ENCODE peak calls at places on chromosomes 11 and 22, in ten cellular contexts. W, C, S, A, N, M, H, R, Q and U are unnamed samples.

GRCh38 chr22:47386812-47387510 is 624.5 kb downstream of the TBC1D22A start:
- DNase-seq in W (no peak), C (no peak), S (no peak), A (no peak), N (no peak), M (no peak), H (no peak), R (no peak), Q (no peak), U (no peak)

GRCh38 chr22:33213383-33214075 is 155.3 kb upstream of the SYN3 start:
- DNase-seq in W (no peak), C (no peak), S (no peak), A (no peak), N (no peak), M (no peak), H (no peak), R (no peak), Q (no peak), U (no peak)

GRCh38 chr11:36292311-36292722 is 3.1 kb upstream of the COMMD9 start:
- DNase-seq in W (peak; percentile 35), C (no peak), S (peak; percentile 67), A (no peak), N (no peak), M (peak; percentile 62), H (no peak), R (no peak), Q (no peak), U (peak; percentile 47)

GRCh38 chr11:76806131-76806530 is 23.0 kb downstream of the TSKU start:
- DNase-seq in W (no peak), C (no peak), S (no peak), A (no peak), N (no peak), M (no peak), H (no peak), R (peak; percentile 15), Q (no peak), U (no peak)

GRCh38 chr11:21415566-21415965 is 746.2 kb downstream of the NELL1 start:
- DNase-seq in W (no peak), C (no peak), S (no peak), A (no peak), N (no peak), M (no peak), H (no peak), R (no peak), Q (no peak), U (peak; percentile 3)

GRCh38 chr11:86577663-86578636 is 94.5 kb downstream of the ME3 start:
- DNase-seq in W (peak; percentile 86), C (peak; percentile 84), S (peak; percentile 88), A (peak; percentile 44), N (peak; percentile 15), M (no peak), H (no peak), R (peak; percentile 36), Q (peak; percentile 75), U (no peak)

GRCh38 chr11:106621479-106621878 is 396.8 kb downstream of the GUCY1A2 start:
- DNase-seq in W (no peak), C (no peak), S (no peak), A (no peak), N (no peak), M (no peak), H (no peak), R (no peak), Q (no peak), U (no peak)

GRCh38 chr11:27296406-27296994 is 66.5 kb downstream of the CCDC34 start:
- DNase-seq in W (peak; percentile 72), C (no peak), S (peak; percentile 74), A (no peak), N (peak; percentile 45), M (peak; percentile 80), H (peak; percentile 26), R (no peak), Q (no peak), U (peak; percentile 62)

DNA sequence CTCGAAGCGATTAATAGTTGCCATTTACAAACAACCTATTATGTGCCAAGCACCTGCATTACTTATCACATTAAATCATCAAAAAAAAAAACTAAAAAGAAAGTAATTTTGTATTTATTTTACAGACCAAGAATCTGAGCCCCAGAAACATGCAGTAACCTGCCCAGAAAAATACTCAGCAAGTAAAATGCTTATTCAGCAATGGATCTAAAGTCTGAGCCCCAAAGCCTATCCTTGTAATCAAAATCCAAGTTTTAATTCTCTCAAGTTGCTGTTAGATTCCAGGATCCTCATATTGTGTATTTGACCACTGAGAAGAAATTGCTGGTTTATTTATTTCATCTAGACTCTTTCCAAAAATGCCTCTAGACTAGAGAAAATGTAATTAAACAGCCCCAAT is 783.3 kb upstream of the API5 start:
- DNase-seq in W (no peak), C (no peak), S (no peak), A (no peak), N (no peak), M (no peak), H (no peak), R (no peak), Q (no peak), U (no peak)
- H3K4me1 ChIP-seq in W (no peaks in the 10 kb centered on the region), C (no peaks in the 10 kb centered on the region), S (no peaks in the 10 kb centered on the region), A (no peaks in the 10 kb centered on the region), N (no peaks in the 10 kb centered on the region), M (no peaks in the 10 kb centered on the region), H (peaks cover 3% of the 10 kb centered on the region), R (no peaks in the 10 kb centered on the region), Q (no peaks in the 10 kb centered on the region), U (peaks cover 21% of the 10 kb centered on the region)

GRCh38 chr22:37566329-37566837 is 6.1 kb downstream of the CDC42EP1 start:
- DNase-seq in W (no peak), C (peak; percentile 79), S (no peak), A (no peak), N (no peak), M (no peak), H (no peak), R (no peak), Q (no peak), U (no peak)

GRCh38 chr22:37568448-37569008 is 8.2 kb downstream of the CDC42EP1 start:
- DNase-seq in W (no peak), C (peak; percentile 67), S (no peak), A (no peak), N (no peak), M (no peak), H (no peak), R (no peak), Q (no peak), U (no peak)

GRCh38 chr22:37566903-37567798 is 6.9 kb downstream of the CDC42EP1 start:
- DNase-seq in W (peak; percentile 68), C (peak; percentile 94), S (peak; percentile 93), A (peak; percentile 67), N (peak; percentile 90), M (peak; percentile 90), H (peak; percentile 58), R (peak; percentile 92), Q (peak; percentile 79), U (peak; percentile 88)

GRCh38 chr22:37569009-37569920 is 9.0 kb downstream of the CDC42EP1 start:
- DNase-seq in W (no peak), C (peak; percentile 90), S (no peak), A (no peak), N (no peak), M (peak; percentile 96), H (no peak), R (no peak), Q (peak; percentile 24), U (no peak)

DNA sequence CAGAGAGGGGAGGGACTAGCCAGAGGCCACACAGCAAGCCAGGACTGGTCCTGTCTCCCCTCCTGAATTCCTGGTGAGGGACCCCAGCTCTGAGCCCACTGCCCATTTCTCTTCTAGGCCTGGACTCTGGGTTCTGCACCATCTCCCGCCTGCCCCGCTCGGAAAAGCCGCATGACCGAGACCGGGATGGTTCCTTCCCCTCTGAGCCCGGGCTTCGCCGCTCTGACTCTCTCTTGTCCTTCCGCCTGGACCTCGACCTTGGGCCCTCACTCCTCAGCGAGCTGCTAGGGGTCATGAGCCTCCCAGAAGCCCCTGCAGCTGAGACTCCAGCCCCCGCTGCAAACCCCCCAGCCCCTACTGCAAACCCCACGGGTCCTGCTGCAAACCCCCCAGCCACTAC is 7.7 kb downstream of the CDC42EP1 start:
- DNase-seq in W (no peak), C (no peak), S (no peak), A (no peak), N (no peak), M (no peak), H (no peak), R (no peak), Q (no peak), U (no peak)
- H3K4me1 ChIP-seq in W (peaks cover 55% of the 10 kb centered on the region), C (peaks cover 77% of the 10 kb centered on the region), S (peaks cover 42% of the 10 kb centered on the region), A (peaks cover 87% of the 10 kb centered on the region), N (peaks cover 18% of the 10 kb centered on the region), M (peaks cover 1% of the 10 kb centered on the region), H (peaks cover 31% of the 10 kb centered on the region), R (peaks cover 25% of the 10 kb centered on the region), Q (peaks cover 9% of the 10 kb centered on the region), U (no peaks in the 10 kb centered on the region)

GRCh38 chr22:23787910-23788309 is 1.1 kb downstream of the SMARCB1 start:
- DNase-seq in W (no peak), C (peak; percentile 22), S (no peak), A (no peak), N (no peak), M (no peak), H (no peak), R (no peak), Q (no peak), U (peak; percentile 1)

GRCh38 chr22:23790819-23791736 is 4.3 kb downstream of the SMARCB1 start:
- DNase-seq in W (no peak), C (peak; percentile 34), S (no peak), A (peak; percentile 57), N (no peak), M (no peak), H (no peak), R (no peak), Q (peak; percentile 73), U (no peak)

GRCh38 chr22:23787600-23787896 is 782 bp downstream of the SMARCB1 start:
- DNase-seq in W (peak; percentile 15), C (no peak), S (no peak), A (no peak), N (no peak), M (no peak), H (no peak), R (no peak), Q (no peak), U (no peak)

GRCh38 chr22:23789638-23790037 is 2.9 kb downstream of the SMARCB1 start:
- DNase-seq in W (no peak), C (no peak), S (no peak), A (no peak), N (no peak), M (no peak), H (no peak), R (no peak), Q (no peak), U (no peak)

DNA sequence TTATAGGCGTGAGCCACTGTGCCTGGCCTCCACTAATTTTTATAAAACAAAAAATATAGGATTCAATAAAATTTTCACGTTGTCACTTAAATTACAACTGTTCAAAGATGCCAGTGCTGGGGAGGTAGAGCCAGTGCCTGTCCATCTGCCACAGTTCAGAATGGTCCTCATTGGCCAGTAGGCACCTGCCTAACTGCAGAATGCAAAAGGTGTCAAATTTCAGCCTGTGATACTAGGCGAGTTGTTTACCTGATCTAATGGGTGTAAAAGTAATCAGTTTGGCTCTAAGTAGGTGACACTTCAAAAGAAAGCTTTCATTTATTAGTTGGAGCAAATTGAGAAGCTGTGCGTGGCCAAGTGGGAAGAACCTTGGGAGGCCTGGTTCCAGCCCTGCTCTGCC is 2.4 kb downstream of the SMARCB1 start:
- DNase-seq in W (no peak), C (no peak), S (no peak), A (no peak), N (no peak), M (no peak), H (no peak), R (no peak), Q (no peak), U (peak; percentile 18)
- H3K4me1 ChIP-seq in W (peaks cover 20% of the 10 kb centered on the region), C (peaks cover 21% of the 10 kb centered on the region), S (peaks cover 14% of the 10 kb centered on the region), A (peaks cover 61% of the 10 kb centered on the region), N (peaks cover 6% of the 10 kb centered on the region), M (peaks cover 3% of the 10 kb centered on the region), H (no peaks in the 10 kb centered on the region), R (peaks cover 5% of the 10 kb centered on the region), Q (peaks cover 8% of the 10 kb centered on the region), U (peaks cover 24% of the 10 kb centered on the region)

DNA sequence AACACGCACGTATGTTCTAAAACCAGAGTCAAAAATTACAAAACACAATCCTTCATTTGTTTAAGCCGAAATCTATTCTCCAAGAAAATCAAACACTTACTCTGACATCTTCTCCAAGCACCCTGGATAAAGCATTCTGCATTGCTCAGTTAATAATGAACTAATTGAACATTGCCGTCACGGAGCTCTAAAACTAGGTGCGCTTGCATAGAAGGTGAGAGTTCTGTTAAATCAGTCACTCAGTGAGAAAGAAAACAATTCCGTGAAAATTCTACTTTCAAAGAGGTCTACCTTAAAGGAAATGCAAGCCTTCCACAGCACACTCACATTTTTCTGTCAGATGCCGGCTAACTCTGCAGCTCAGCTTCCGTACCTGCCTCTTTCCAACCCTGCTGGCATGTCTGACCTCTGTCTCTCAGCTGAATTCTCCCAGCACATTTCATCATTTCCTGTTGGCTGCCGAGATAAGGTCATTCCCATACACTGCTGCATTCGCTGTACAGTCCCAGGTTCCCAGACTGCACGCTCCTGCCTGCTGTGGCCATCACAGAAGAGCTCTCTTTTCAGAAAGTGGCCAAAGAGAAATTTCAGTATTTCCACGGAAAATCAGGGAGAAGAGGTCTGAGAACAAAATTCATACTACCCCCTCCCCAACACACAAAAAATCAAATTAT is 55.3 kb downstream of the PACSIN2 start:
- DNase-seq in W (peak; percentile 79), C (no peak), S (no peak), A (no peak), N (peak; percentile 61), M (peak; percentile 94), H (no peak), R (peak; percentile 51), Q (peak; percentile 66), U (no peak)
- H3K4me1 ChIP-seq in W (peaks cover 59% of the 10 kb centered on the region), C (peaks cover 45% of the 10 kb centered on the region), S (peaks cover 19% of the 10 kb centered on the region), A (peaks cover 71% of the 10 kb centered on the region), N (peaks cover 37% of the 10 kb centered on the region), M (peaks cover 8% of the 10 kb centered on the region), H (peaks cover 26% of the 10 kb centered on the region), R (peaks cover 13% of the 10 kb centered on the region), Q (peaks cover 16% of the 10 kb centered on the region), U (peaks cover 25% of the 10 kb centered on the region)